ENCODE peak calls at places on chromosomes 16 and 17, in seven cellular contexts. One of them, this sample, is unnamed.

GRCh38 chr17:17789828-17790672 is 46.7 kb downstream of the SREBF1 start:
- DNase-seq in neural progenitor cell: no peak
- DNase-seq in hepatocyte: no peak
- DNase-seq in GM23248: no peak
- DNase-seq in MM.1S: no peak
- DNase-seq in PC-3: no peak
- DNase-seq in HCT116: no peak
- DNase-seq in this sample: no peak

GRCh38 chr16:29899516-29900101 is at the start of gene SEZ6L2:
- DNase-seq in PC-3: peak; percentile 89
- DNase-seq in MM.1S: no peak
- DNase-seq in GM23248: peak; percentile 95
- DNase-seq in HCT116: peak; percentile 90
- DNase-seq in hepatocyte: peak; percentile 95
- DNase-seq in neural progenitor cell: peak; percentile 92
- DNase-seq in this sample: peak; percentile 98

GRCh38 chr16:82050506-82050905 is 15.5 kb downstream of the HSD17B2 start:
- DNase-seq in hepatocyte: no peak
- DNase-seq in HCT116: no peak
- DNase-seq in PC-3: no peak
- DNase-seq in GM23248: no peak
- DNase-seq in MM.1S: no peak
- DNase-seq in neural progenitor cell: no peak
- DNase-seq in this sample: no peak

GRCh38 chr16:55913717-55914116 is 38.5 kb upstream of the CES5A start:
- DNase-seq in HCT116: no peak
- DNase-seq in GM23248: no peak
- DNase-seq in MM.1S: no peak
- DNase-seq in hepatocyte: no peak
- DNase-seq in neural progenitor cell: no peak
- DNase-seq in PC-3: no peak
- DNase-seq in this sample: no peak

GRCh38 chr16:81531415-81531814 is 86.8 kb downstream of the CMIP start:
- DNase-seq in HCT116: no peak
- DNase-seq in GM23248: peak; percentile 44
- DNase-seq in MM.1S: no peak
- DNase-seq in hepatocyte: no peak
- DNase-seq in PC-3: no peak
- DNase-seq in neural progenitor cell: no peak
- DNase-seq in this sample: no peak

GRCh38 chr16:19524356-19524865 is 669 bp downstream of the CCP110 start:
- DNase-seq in MM.1S: peak; percentile 8
- DNase-seq in HCT116: no peak
- DNase-seq in GM23248: peak; percentile 48
- DNase-seq in hepatocyte: no peak
- DNase-seq in neural progenitor cell: no peak
- DNase-seq in PC-3: no peak
- DNase-seq in this sample: peak; percentile 21

GRCh38 chr16:16090238-16090637 is 133.1 kb downstream of the ABCC6 start:
- DNase-seq in MM.1S: no peak
- DNase-seq in hepatocyte: no peak
- DNase-seq in GM23248: no peak
- DNase-seq in neural progenitor cell: no peak
- DNase-seq in HCT116: no peak
- DNase-seq in PC-3: no peak
- DNase-seq in this sample: no peak

GRCh38 chr16:50676684-50677225 is 4.4 kb downstream of the SNX20 start:
- DNase-seq in HCT116: no peak
- DNase-seq in GM23248: no peak
- DNase-seq in PC-3: no peak
- DNase-seq in hepatocyte: no peak
- DNase-seq in neural progenitor cell: no peak
- DNase-seq in MM.1S: no peak
- DNase-seq in this sample: no peak

GRCh38 chr16:76222087-76222486 is 55.1 kb upstream of the CNTNAP4 start:
- DNase-seq in GM23248: no peak
- DNase-seq in hepatocyte: no peak
- DNase-seq in HCT116: no peak
- DNase-seq in MM.1S: no peak
- DNase-seq in neural progenitor cell: no peak
- DNase-seq in PC-3: no peak
- DNase-seq in this sample: no peak

GRCh38 chr16:64478258-64478906 is 643.5 kb downstream of the CDH11 start:
- DNase-seq in HCT116: no peak
- DNase-seq in PC-3: peak; percentile 89
- DNase-seq in hepatocyte: peak; percentile 56
- DNase-seq in GM23248: peak; percentile 86
- DNase-seq in neural progenitor cell: no peak
- DNase-seq in MM.1S: no peak
- DNase-seq in this sample: no peak

GRCh38 chr17:43366809-43367587 is 31.8 kb upstream of the ARL4D start:
- DNase-seq in GM23248: peak; percentile 13
- DNase-seq in HCT116: no peak
- DNase-seq in MM.1S: no peak
- DNase-seq in hepatocyte: no peak
- DNase-seq in neural progenitor cell: no peak
- DNase-seq in PC-3: no peak
- DNase-seq in this sample: peak; percentile 48
- TF ChIP-seq EZH2phosphoT487 in GM23248: no peak
- TF ChIP-seq EZH2phosphoT487 in HCT116: no peak
- TF ChIP-seq EZH2phosphoT487 in MM.1S: no peak
- TF ChIP-seq EZH2phosphoT487 in hepatocyte: no peak
- TF ChIP-seq EZH2phosphoT487 in neural progenitor cell: no peak
- TF ChIP-seq EZH2phosphoT487 in PC-3: no peak
- TF ChIP-seq EZH2phosphoT487 in this sample: no peak

GRCh38 chr17:55265434-55266021 is 768 bp downstream of the HLF start:
- DNase-seq in HCT116: no peak
- DNase-seq in PC-3: no peak
- DNase-seq in neural progenitor cell: peak; percentile 41
- DNase-seq in hepatocyte: no peak
- DNase-seq in MM.1S: no peak
- DNase-seq in GM23248: peak; percentile 22
- DNase-seq in this sample: peak; percentile 23

GRCh38 chr17:55267777-55268648 is 3.3 kb downstream of the HLF start:
- DNase-seq in neural progenitor cell: no peak
- DNase-seq in MM.1S: no peak
- DNase-seq in PC-3: no peak
- DNase-seq in HCT116: no peak
- DNase-seq in hepatocyte: no peak
- DNase-seq in GM23248: no peak
- DNase-seq in this sample: no peak

GRCh38 chr17:55264640-55265298 is at the start of gene HLF:
- DNase-seq in HCT116: peak; percentile 58
- DNase-seq in hepatocyte: peak; percentile 91
- DNase-seq in neural progenitor cell: peak; percentile 94
- DNase-seq in GM23248: peak; percentile 86
- DNase-seq in PC-3: peak; percentile 70
- DNase-seq in MM.1S: peak; percentile 91
- DNase-seq in this sample: peak; percentile 88

GRCh38 chr17:55266958-55267688 is 2.4 kb downstream of the HLF start:
- DNase-seq in GM23248: peak; percentile 12
- DNase-seq in hepatocyte: no peak
- DNase-seq in neural progenitor cell: no peak
- DNase-seq in MM.1S: no peak
- DNase-seq in HCT116: no peak
- DNase-seq in PC-3: no peak
- DNase-seq in this sample: no peak

DNA sequence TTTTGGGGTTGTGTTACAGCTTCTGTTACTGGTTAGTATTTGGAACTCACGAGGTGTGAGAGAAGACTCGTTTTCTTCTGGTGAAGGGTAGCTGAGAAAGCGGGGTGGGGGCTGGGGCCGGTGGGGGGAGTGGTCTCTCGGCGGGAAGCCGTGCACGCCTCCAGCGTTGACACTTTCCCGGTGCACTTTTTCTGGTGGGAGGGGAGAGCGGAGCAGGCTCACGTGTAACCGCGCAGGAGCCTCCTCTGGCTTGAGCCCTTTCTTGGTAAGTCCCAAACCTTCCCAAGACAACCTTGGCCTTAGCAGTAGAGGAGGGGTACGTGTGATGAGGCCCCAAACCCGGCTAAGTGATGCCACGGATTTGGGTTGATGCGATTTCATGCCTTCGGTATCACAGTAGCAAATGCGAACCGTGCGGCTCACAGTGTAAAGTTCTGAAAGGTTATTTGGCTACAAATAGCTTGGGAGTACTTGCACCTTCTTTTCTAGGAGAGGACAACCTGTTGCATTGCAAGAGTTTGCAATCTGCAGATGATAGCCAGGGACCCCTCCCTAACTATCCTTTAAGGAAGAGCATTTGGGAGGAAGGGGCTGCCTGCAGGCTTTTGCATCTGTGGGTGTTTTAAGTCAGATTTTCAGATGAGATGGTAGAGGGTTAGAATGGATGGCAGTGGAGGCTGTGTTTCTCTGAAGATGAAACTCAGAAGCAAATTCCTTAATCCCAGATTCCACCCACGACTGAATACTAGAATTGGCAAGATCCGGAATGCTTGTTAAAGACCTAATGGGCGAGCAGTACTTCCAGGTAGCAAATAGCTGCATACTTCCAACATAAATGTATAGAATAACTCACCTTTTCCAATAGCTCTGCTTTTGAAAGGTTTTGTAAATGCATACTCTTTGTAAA is 1.5 kb downstream of the HLF start:
- DNase-seq in HCT116: no peak
- DNase-seq in neural progenitor cell: peak; percentile 38
- DNase-seq in PC-3: no peak
- DNase-seq in GM23248: peak; percentile 9
- DNase-seq in hepatocyte: no peak
- DNase-seq in MM.1S: no peak
- DNase-seq in this sample: peak; percentile 49
- TF ChIP-seq EZH2 in HCT116: no peak
- TF ChIP-seq EZH2 in neural progenitor cell: peak; percentile 63
- TF ChIP-seq EZH2 in PC-3: no peak
- TF ChIP-seq EZH2 in GM23248: no peak
- TF ChIP-seq EZH2 in hepatocyte: no peak
- TF ChIP-seq EZH2 in MM.1S: no peak
- TF ChIP-seq EZH2 in this sample: no peak

GRCh38 chr16:22189473-22190168 is 16.5 kb upstream of the EEF2K start:
- DNase-seq in PC-3: peak; percentile 41
- DNase-seq in MM.1S: peak; percentile 73
- DNase-seq in neural progenitor cell: no peak
- DNase-seq in hepatocyte: peak; percentile 30
- DNase-seq in GM23248: peak; percentile 57
- DNase-seq in HCT116: no peak
- DNase-seq in this sample: peak; percentile 59
- TF ChIP-seq EZH2phosphoT487 in PC-3: no peak
- TF ChIP-seq EZH2phosphoT487 in MM.1S: no peak
- TF ChIP-seq EZH2phosphoT487 in neural progenitor cell: no peak
- TF ChIP-seq EZH2phosphoT487 in hepatocyte: no peak
- TF ChIP-seq EZH2phosphoT487 in GM23248: no peak
- TF ChIP-seq EZH2phosphoT487 in HCT116: no peak
- TF ChIP-seq EZH2phosphoT487 in this sample: no peak

GRCh38 chr17:81392909-81393654 is 2.2 kb upstream of the BAHCC1 start:
- DNase-seq in MM.1S: no peak
- DNase-seq in HCT116: no peak
- DNase-seq in hepatocyte: no peak
- DNase-seq in GM23248: peak; percentile 54
- DNase-seq in neural progenitor cell: peak; percentile 88
- DNase-seq in PC-3: peak; percentile 26
- DNase-seq in this sample: peak; percentile 62
- TF ChIP-seq EZH2 in MM.1S: no peak
- TF ChIP-seq EZH2 in HCT116: no peak
- TF ChIP-seq EZH2 in hepatocyte: no peak
- TF ChIP-seq EZH2 in GM23248: no peak
- TF ChIP-seq EZH2 in neural progenitor cell: no peak
- TF ChIP-seq EZH2 in PC-3: no peak
- TF ChIP-seq EZH2 in this sample: peak; percentile 9

DNA sequence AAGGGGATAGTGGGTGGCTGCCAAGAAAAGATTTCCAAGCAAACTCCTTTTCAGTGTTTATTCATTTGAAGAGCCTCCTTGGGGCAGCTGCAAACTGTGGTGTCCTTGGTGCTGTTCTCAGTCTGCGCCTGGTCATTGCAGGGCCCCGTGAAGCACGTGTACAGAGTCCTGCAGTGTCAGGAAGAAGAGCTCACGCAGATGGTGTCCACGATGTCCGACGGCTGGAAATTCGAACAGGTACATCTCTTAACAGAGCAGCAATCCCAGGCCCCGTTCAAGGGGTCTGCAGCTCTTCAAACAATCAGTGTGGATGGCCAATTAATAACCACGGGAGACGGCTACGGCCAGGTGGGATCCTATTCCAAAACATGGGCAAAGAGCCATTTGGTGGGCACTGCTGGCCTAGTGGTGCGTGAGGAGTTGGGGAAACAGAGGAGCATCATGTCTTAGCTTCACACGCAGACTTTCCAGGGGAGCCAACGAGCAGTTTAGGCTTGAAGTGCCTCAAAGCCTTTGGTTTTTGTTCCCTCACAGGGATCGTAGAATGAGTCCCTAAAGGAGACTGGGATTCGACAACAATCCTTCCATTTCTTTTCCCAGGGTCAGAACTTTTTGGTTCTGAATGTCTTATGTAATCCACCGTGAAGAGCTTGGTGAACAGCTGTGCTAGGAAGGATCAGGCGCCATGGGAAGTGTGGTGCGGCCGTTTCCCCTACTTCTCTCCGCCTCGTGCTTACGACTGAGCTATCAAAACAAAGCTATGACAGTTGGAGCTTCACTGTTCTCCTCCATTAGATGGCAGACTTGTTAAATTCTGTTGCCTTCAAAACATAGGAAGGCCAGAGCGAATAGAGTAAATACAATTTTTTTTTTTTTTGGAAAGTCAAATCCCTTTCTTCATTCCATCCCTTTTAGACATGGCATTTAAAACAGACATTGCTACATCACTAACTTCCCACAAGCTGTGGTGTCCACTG is 12.6 kb downstream of the KCTD2 start:
- DNase-seq in HCT116: no peak
- DNase-seq in neural progenitor cell: no peak
- DNase-seq in GM23248: peak; percentile 85
- DNase-seq in MM.1S: no peak
- DNase-seq in PC-3: peak; percentile 60
- DNase-seq in hepatocyte: peak; percentile 69
- DNase-seq in this sample: peak; percentile 57
- TF ChIP-seq EZH2phosphoT487 in HCT116: no peak
- TF ChIP-seq EZH2phosphoT487 in neural progenitor cell: no peak
- TF ChIP-seq EZH2phosphoT487 in GM23248: no peak
- TF ChIP-seq EZH2phosphoT487 in MM.1S: no peak
- TF ChIP-seq EZH2phosphoT487 in PC-3: no peak
- TF ChIP-seq EZH2phosphoT487 in hepatocyte: no peak
- TF ChIP-seq EZH2phosphoT487 in this sample: no peak

GRCh38 chr17:82216301-82217119 is 3.9 kb upstream of the CCDC57 start:
- DNase-seq in GM23248: peak; percentile 95
- DNase-seq in hepatocyte: peak; percentile 17
- DNase-seq in HCT116: peak; percentile 85
- DNase-seq in MM.1S: peak; percentile 42
- DNase-seq in PC-3: peak; percentile 92
- DNase-seq in neural progenitor cell: no peak
- DNase-seq in this sample: no peak
- TF ChIP-seq EZH2 in GM23248: no peak
- TF ChIP-seq EZH2 in hepatocyte: no peak
- TF ChIP-seq EZH2 in HCT116: no peak
- TF ChIP-seq EZH2 in MM.1S: no peak
- TF ChIP-seq EZH2 in PC-3: no peak
- TF ChIP-seq EZH2 in neural progenitor cell: no peak
- TF ChIP-seq EZH2 in this sample: no peak

GRCh38 chr17:46115687-46116086 is 77.5 kb downstream of the KANSL1 start:
- DNase-seq in neural progenitor cell: no peak
- DNase-seq in PC-3: no peak
- DNase-seq in HCT116: no peak
- DNase-seq in GM23248: peak; percentile 18
- DNase-seq in hepatocyte: no peak
- DNase-seq in MM.1S: no peak
- DNase-seq in this sample: no peak
- TF ChIP-seq EZH2phosphoT487 in neural progenitor cell: no peak
- TF ChIP-seq EZH2phosphoT487 in PC-3: no peak
- TF ChIP-seq EZH2phosphoT487 in HCT116: no peak
- TF ChIP-seq EZH2phosphoT487 in GM23248: no peak
- TF ChIP-seq EZH2phosphoT487 in hepatocyte: no peak
- TF ChIP-seq EZH2phosphoT487 in MM.1S: no peak
- TF ChIP-seq EZH2phosphoT487 in this sample: no peak

GRCh38 chr17:62852195-62852594 is 44.1 kb upstream of the MARCHF10 start:
- DNase-seq in HCT116: no peak
- DNase-seq in MM.1S: no peak
- DNase-seq in PC-3: no peak
- DNase-seq in neural progenitor cell: no peak
- DNase-seq in hepatocyte: no peak
- DNase-seq in GM23248: no peak
- DNase-seq in this sample: no peak
- TF ChIP-seq EZH2 in HCT116: no peak
- TF ChIP-seq EZH2 in MM.1S: no peak
- TF ChIP-seq EZH2 in PC-3: no peak
- TF ChIP-seq EZH2 in neural progenitor cell: no peak
- TF ChIP-seq EZH2 in hepatocyte: no peak
- TF ChIP-seq EZH2 in GM23248: no peak
- TF ChIP-seq EZH2 in this sample: no peak

This sample was measured in GM23338.